ENCODE peak calls at places on chromosomes 6 and 20, in ten cellular contexts. E is HepG2, T is K562, C is ovary, J is A549, Q is tibial nerve, D is HCT116, U is IMR-90, I is right lobe of liver, W is sigmoid colon. R is an unnamed sample. For H3K4me1, the result is how much of the 10 kb centered on the place peaks cover.

GRCh38 chr6:116631379-116631990 is 15.2 kb downstream of the RSPH4A start:
- DNase-seq in E (peak), T (peak), C (peak), J (no peak), Q (no peak), D (no peak), U (no peak), I (no peak), W (no peak), R (no peak)

GRCh38 chr6:152471459-152472070 is 165.6 kb downstream of the SYNE1 start:
- DNase-seq in E (no peak), T (no peak), C (no peak), J (no peak), Q (no peak), D (no peak), U (peak), I (no peak), W (no peak), R (no peak)

GRCh38 chr6:1901556-1901955 is 291.8 kb downstream of the FOXC1 start:
- DNase-seq in E (peak), T (no peak), C (no peak), J (no peak), Q (no peak), D (no peak), U (peak), I (no peak), W (no peak), R (no peak)

GRCh38 chr6:3379482-3380060 is 77.3 kb downstream of the SLC22A23 start:
- DNase-seq in E (peak), T (no peak), C (no peak), J (no peak), Q (no peak), D (no peak), U (peak), I (no peak), W (peak), R (no peak)

GRCh38 chr6:139423970-139424667 is 49.7 kb upstream of the CITED2 start:
- DNase-seq in E (no peak), T (no peak), C (no peak), J (no peak), Q (no peak), D (no peak), U (no peak), I (no peak), W (no peak), R (no peak)

GRCh38 chr6:26125015-26125690 is 37.9 kb downstream of the HFE start:
- DNase-seq in E (no peak), T (no peak), C (peak), J (no peak), Q (no peak), D (no peak), U (no peak), I (no peak), W (no peak), R (no peak)

GRCh38 chr6:3328145-3328544 is 69.4 kb downstream of the PSMG4 start:
- DNase-seq in E (no peak), T (no peak), C (no peak), J (peak), Q (no peak), D (no peak), U (peak), I (no peak), W (peak), R (no peak)

GRCh38 chr20:13006825-13007224 is 1.9 kb upstream of the SPTLC3 start:
- DNase-seq in E (no peak), T (no peak), C (no peak), J (no peak), Q (no peak), D (no peak), U (peak), I (no peak), W (no peak), R (no peak)

GRCh38 chr20:462199-462991 is at the start of gene TBC1D20:
- DNase-seq in E (peak), T (peak), C (peak), J (peak), Q (peak), D (peak), U (peak), I (peak), W (peak), R (peak)

GRCh38 chr6:16414205-16414604 is 175.8 kb downstream of the GMPR start:
- DNase-seq in E (no peak), T (no peak), C (no peak), J (no peak), Q (no peak), D (no peak), U (no peak), I (no peak), W (no peak), R (no peak)

GRCh38 chr20:20432618-20433286 is 64.8 kb downstream of the INSM1 start:
- DNase-seq in E (no peak), T (no peak), C (no peak), J (no peak), Q (no peak), D (no peak), U (no peak), I (no peak), W (no peak), R (no peak)
- H3K4me1 ChIP-seq in E (under half), T (under half), C (under half), J (under half), Q (under half), D (under half), U (under half), I (under half), W (under half), R (under half)

GRCh38 chr20:33443512-33444239 is at the start of gene SNTA1:
- DNase-seq in E (peak), T (peak), C (peak), J (peak), Q (peak), D (no peak), U (peak), I (peak), W (peak), R (peak)
- TF ChIP-seq POLR2A in E (no peak), T (peak), C (no peak), J (peak), Q (peak), D (no peak), U (no peak), I (peak), W (no peak), R (no peak)

GRCh38 chr6:156974897-156975296 is 197.7 kb downstream of the ARID1B start:
- DNase-seq in E (no peak), T (no peak), C (no peak), J (no peak), Q (no peak), D (no peak), U (no peak), I (no peak), W (no peak), R (no peak)

GRCh38 chr6:156977527-156978291 is 200.5 kb downstream of the ARID1B start:
- DNase-seq in E (no peak), T (no peak), C (peak), J (no peak), Q (no peak), D (no peak), U (peak), I (no peak), W (peak), R (no peak)

GRCh38 chr6:156975414-156975813 is 198.2 kb downstream of the ARID1B start:
- DNase-seq in E (no peak), T (no peak), C (no peak), J (no peak), Q (no peak), D (no peak), U (no peak), I (no peak), W (no peak), R (no peak)

GRCh38 chr6:156978948-156979347 is 201.8 kb downstream of the ARID1B start:
- DNase-seq in E (no peak), T (no peak), C (no peak), J (no peak), Q (no peak), D (no peak), U (no peak), I (no peak), W (no peak), R (no peak)

DNA sequence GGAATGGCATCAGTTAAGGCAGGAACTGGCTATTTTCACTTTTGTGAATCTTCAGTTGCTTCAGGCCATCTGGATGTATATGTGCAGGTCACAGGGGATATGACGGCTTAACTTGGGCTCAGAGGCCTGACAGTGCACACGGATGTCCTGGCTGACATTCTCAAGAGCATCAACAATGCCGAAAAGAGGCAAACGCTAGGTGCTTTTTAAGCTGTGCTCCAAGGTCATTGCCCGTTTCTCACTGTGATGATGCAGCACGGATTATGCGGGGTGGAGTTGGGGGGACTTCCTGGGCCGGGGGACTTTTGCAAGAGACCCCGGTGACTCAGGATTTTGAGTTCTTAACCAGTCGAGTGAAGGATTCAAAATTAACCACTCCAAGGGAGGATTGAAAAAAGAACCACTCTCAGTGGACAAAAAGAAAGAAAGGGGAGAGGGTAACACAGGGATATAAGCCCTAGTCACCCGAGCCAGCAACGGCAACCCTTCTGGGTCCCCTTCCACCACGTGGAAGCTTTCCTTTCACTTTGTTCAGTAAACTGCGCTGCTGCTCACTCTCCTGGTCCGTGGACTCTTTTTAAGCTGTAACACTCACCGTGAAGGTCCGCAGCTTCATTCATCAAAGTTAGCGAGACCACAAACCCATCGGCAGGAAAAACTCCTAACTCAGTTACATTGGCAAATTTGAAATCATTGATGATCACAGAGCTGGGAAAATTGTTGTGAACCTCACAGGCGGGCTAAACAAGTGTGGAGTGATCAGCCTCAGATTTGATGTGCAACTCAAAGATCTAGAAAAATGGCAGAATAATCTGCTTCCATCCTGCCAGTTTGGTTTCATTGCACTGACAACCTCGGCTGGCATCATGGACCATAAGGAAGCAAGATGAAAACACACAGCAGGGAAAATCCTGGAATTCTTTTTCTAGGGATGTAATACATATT is 199.2 kb downstream of the ARID1B start:
- DNase-seq in E (no peak), T (no peak), C (no peak), J (no peak), Q (no peak), D (no peak), U (no peak), I (no peak), W (peak), R (no peak)
- H3K4me3 ChIP-seq in E (no peak), T (no peak), C (no peak), J (no peak), Q (no peak), D (no peak), U (peak), I (peak), W (peak), R (peak)

DNA sequence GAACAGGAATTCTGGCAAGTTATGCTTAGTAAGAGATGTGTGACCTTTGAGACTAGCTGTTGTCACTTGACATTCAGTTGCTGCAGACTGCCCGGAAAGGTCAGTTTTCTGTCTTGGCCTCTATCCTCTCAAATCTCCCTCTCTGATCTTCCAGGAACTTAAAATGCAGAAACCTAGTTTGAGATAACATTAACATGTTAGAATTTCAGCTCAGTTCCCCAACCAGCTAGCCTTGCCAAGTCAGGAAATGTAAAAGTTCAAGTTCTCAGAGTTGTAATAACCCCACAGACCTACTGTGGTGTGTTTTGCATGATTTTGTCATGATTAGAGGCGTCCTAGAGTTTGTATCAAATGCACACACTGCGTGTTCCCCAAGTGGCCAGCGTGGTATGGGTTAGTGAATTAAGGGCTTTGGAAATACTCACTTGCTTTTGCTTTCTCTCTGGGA is 46.6 kb downstream of the DUSP22 start:
- DNase-seq in E (no peak), T (no peak), C (no peak), J (no peak), Q (no peak), D (no peak), U (no peak), I (no peak), W (no peak), R (no peak)
- H3K4me1 ChIP-seq in E (under half), T (under half), C (under half), J (under half), Q (under half), D (under half), U (under half), I (under half), W (under half), R (under half)

GRCh38 chr20:37347891-37348642 is 2.1 kb downstream of the SRC start:
- DNase-seq in E (no peak), T (no peak), C (no peak), J (no peak), Q (no peak), D (no peak), U (no peak), I (no peak), W (peak), R (no peak)
- TF ChIP-seq POLR2A in E (peak), T (no peak), C (no peak), J (no peak), Q (no peak), D (no peak), U (no peak), I (no peak), W (no peak), R (no peak)

GRCh38 chr20:44584103-44584690 is 1.8 kb downstream of the PKIG start:
- DNase-seq in E (no peak), T (no peak), C (no peak), J (no peak), Q (no peak), D (no peak), U (no peak), I (no peak), W (no peak), R (no peak)

GRCh38 chr20:44581515-44581914 is 864 bp upstream of the PKIG start:
- DNase-seq in E (no peak), T (no peak), C (no peak), J (no peak), Q (no peak), D (no peak), U (no peak), I (no peak), W (no peak), R (no peak)

GRCh38 chr20:44583179-44583578 is 800 bp downstream of the PKIG start:
- DNase-seq in E (no peak), T (no peak), C (no peak), J (no peak), Q (no peak), D (no peak), U (peak), I (no peak), W (no peak), R (no peak)

GRCh38 chr20:44580581-44581268 is 1.7 kb upstream of the PKIG start:
- DNase-seq in E (no peak), T (no peak), C (no peak), J (no peak), Q (no peak), D (no peak), U (no peak), I (no peak), W (no peak), R (no peak)

DNA sequence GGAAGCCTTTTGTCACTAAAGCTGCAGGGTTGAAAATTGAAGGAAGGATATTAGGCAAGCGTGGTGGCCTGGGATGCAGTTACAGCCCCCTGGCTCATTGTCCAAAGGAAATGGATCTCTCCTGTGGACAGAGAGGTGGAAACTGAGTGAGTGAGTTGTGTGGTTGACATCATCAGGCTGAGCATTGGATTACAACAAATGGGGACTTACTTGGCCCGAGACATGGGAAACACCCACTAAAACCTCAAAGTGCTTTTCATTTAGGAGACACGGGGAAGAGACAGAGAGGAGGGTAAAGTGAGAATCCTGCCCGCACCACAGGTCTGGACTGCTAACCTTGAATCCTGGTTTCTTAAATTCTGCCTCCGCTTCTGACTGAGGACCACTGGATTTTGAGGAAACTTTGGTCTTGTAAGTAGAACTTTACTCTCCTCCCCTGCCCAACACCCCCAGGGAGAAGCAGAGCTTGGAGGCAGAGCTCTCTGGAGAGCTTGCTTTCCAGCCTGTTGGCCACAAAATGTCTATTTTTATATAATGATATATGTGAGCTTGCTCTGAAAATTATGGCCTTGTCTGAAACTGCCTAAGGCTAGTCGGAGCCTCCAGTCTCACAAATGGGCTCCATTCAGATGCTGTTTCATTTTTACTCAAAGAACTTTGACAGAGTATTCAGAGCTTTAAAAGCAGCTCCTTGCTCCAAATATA is at the start of gene PKIG:
- DNase-seq in E (no peak), T (no peak), C (no peak), J (no peak), Q (no peak), D (no peak), U (peak), I (no peak), W (peak), R (no peak)
- H3K4me3 ChIP-seq in E (no peak), T (no peak), C (peak), J (no peak), Q (no peak), D (no peak), U (peak), I (peak), W (peak), R (peak)

DNA sequence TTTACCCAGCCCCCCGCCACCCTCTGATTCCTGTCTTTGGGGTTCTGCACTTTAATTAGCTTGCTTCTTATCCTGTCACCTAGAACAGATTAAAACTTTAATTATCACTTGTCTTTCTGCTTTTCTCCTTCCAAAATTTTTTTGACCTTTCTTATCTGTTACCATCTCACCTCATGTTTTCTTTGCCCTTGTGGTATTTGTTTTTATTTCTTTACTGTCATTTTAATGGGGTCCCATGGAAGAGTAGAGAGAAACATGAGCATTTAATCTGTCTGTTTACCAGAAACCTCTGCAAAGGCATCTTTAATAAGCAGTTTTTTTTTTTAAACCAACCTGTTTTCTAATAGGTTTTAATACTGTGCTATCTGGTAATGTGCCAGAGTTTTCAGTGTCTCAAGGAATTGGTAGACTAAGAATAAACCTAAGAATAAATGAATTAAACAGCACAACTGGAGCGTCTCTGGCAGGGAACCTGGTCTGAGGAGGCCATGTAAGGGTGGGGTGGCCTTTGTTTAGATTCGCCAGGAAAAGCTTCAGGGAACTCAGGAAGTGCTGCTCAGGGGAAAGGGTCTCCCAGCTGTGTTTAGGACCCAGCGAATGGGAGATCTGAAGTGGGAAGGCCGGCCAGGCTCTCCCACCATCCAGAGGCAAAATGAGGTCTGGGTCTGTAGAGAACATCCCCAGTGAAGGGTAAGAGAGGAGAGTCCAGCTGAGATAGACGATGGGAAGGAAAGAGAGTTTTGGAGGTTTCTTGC is 69.8 kb downstream of the ARID1B start:
- DNase-seq in E (no peak), T (no peak), C (no peak), J (no peak), Q (no peak), D (no peak), U (no peak), I (no peak), W (no peak), R (no peak)
- H3K4me1 ChIP-seq in E (under half), T (under half), C (under half), J (under half), Q (under half), D (under half), U (under half), I (under half), W (half or more), R (under half)

DNA sequence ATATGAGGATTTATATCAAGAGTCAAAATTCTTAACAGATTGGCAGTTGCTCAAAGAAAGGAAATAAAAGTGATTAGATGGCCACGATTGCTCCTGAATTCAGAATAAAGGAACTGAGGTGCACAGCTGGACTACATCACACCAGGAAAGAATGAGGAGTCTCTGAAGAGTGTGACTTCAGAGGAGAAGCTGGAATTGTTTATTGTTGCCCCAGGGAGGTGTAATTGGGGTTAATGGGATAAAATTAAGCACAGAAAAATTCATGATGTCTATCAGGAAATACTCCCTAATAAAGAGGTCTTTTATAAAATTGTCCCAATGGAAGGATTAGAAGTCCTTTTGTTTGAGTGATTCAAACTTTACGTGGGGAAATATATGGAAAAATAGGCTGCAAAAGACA is 208.7 kb upstream of the RNF217 start:
- DNase-seq in E (no peak), T (no peak), C (no peak), J (no peak), Q (no peak), D (no peak), U (no peak), I (no peak), W (no peak), R (no peak)
- TF ChIP-seq POLR2A in E (no peak), T (no peak), C (no peak), J (no peak), Q (no peak), D (no peak), U (no peak), I (no peak), W (no peak), R (no peak)

R was measured in breast epithelium.